ENCODE peak calls at places on chromosomes 16 and 17, in ten cellular contexts. One of them, this sample, is unnamed.

GRCh38 chr17:62126292-62126691 is 61.2 kb upstream of the MED13 start:
- DNase-seq in stimulated activated CD4-positive, alpha-beta T cell treated with anti-CD3 and anti-CD28 coated beads, Interleukin-4, amount 100 ng/mL, for 48 hours: no peak
- DNase-seq in progenitor cell of endocrine pancreas: no peak
- DNase-seq in transverse colon: no peak
- DNase-seq in colonic mucosa: no peak
- DNase-seq in NCI-H446: no peak
- DNase-seq in HL-60: no peak
- DNase-seq in GM12865: no peak
- DNase-seq in T-cell: no peak
- DNase-seq in upper lobe of right lung: no peak
- DNase-seq in this sample: no peak

GRCh38 chr17:67466251-67466650 is 89.2 kb downstream of the PITPNC1 start:
- DNase-seq in T-cell: no peak
- DNase-seq in stimulated activated CD4-positive, alpha-beta T cell treated with anti-CD3 and anti-CD28 coated beads, Interleukin-4, amount 100 ng/mL, for 48 hours: no peak
- DNase-seq in upper lobe of right lung: peak
- DNase-seq in NCI-H446: no peak
- DNase-seq in transverse colon: no peak
- DNase-seq in progenitor cell of endocrine pancreas: no peak
- DNase-seq in colonic mucosa: no peak
- DNase-seq in HL-60: no peak
- DNase-seq in GM12865: peak
- DNase-seq in this sample: no peak

GRCh38 chr17:29136998-29137730 is 43.0 kb downstream of the MYO18A start:
- DNase-seq in transverse colon: no peak
- DNase-seq in upper lobe of right lung: no peak
- DNase-seq in progenitor cell of endocrine pancreas: no peak
- DNase-seq in HL-60: no peak
- DNase-seq in NCI-H446: no peak
- DNase-seq in GM12865: no peak
- DNase-seq in T-cell: no peak
- DNase-seq in stimulated activated CD4-positive, alpha-beta T cell treated with anti-CD3 and anti-CD28 coated beads, Interleukin-4, amount 100 ng/mL, for 48 hours: no peak
- DNase-seq in colonic mucosa: no peak
- DNase-seq in this sample: no peak

GRCh38 chr16:50841081-50841886 is 99.4 kb downstream of the CYLD start:
- DNase-seq in T-cell: peak
- DNase-seq in upper lobe of right lung: no peak
- DNase-seq in transverse colon: no peak
- DNase-seq in HL-60: peak
- DNase-seq in colonic mucosa: no peak
- DNase-seq in NCI-H446: no peak
- DNase-seq in GM12865: peak
- DNase-seq in stimulated activated CD4-positive, alpha-beta T cell treated with anti-CD3 and anti-CD28 coated beads, Interleukin-4, amount 100 ng/mL, for 48 hours: peak
- DNase-seq in progenitor cell of endocrine pancreas: peak
- DNase-seq in this sample: peak

GRCh38 chr16:84861671-84862070 is 41.9 kb downstream of the CRISPLD2 start:
- DNase-seq in colonic mucosa: no peak
- DNase-seq in HL-60: no peak
- DNase-seq in stimulated activated CD4-positive, alpha-beta T cell treated with anti-CD3 and anti-CD28 coated beads, Interleukin-4, amount 100 ng/mL, for 48 hours: no peak
- DNase-seq in transverse colon: no peak
- DNase-seq in GM12865: no peak
- DNase-seq in upper lobe of right lung: no peak
- DNase-seq in progenitor cell of endocrine pancreas: no peak
- DNase-seq in T-cell: no peak
- DNase-seq in NCI-H446: no peak
- DNase-seq in this sample: no peak

GRCh38 chr17:32519769-32520701 is 33.2 kb downstream of the CDK5R1 start:
- DNase-seq in upper lobe of right lung: no peak
- DNase-seq in GM12865: peak
- DNase-seq in stimulated activated CD4-positive, alpha-beta T cell treated with anti-CD3 and anti-CD28 coated beads, Interleukin-4, amount 100 ng/mL, for 48 hours: peak
- DNase-seq in HL-60: no peak
- DNase-seq in NCI-H446: no peak
- DNase-seq in T-cell: peak
- DNase-seq in colonic mucosa: peak
- DNase-seq in transverse colon: peak
- DNase-seq in progenitor cell of endocrine pancreas: no peak
- DNase-seq in this sample: peak

GRCh38 chr16:52976539-52977167 is 76.0 kb downstream of the CHD9NB start:
- DNase-seq in upper lobe of right lung: no peak
- DNase-seq in stimulated activated CD4-positive, alpha-beta T cell treated with anti-CD3 and anti-CD28 coated beads, Interleukin-4, amount 100 ng/mL, for 48 hours: no peak
- DNase-seq in T-cell: no peak
- DNase-seq in progenitor cell of endocrine pancreas: no peak
- DNase-seq in transverse colon: no peak
- DNase-seq in GM12865: peak
- DNase-seq in HL-60: peak
- DNase-seq in NCI-H446: no peak
- DNase-seq in colonic mucosa: no peak
- DNase-seq in this sample: peak

GRCh38 chr17:64180089-64180488 is 50.1 kb upstream of the ERN1 start:
- DNase-seq in NCI-H446: no peak
- DNase-seq in transverse colon: no peak
- DNase-seq in stimulated activated CD4-positive, alpha-beta T cell treated with anti-CD3 and anti-CD28 coated beads, Interleukin-4, amount 100 ng/mL, for 48 hours: no peak
- DNase-seq in colonic mucosa: no peak
- DNase-seq in progenitor cell of endocrine pancreas: no peak
- DNase-seq in T-cell: no peak
- DNase-seq in GM12865: no peak
- DNase-seq in upper lobe of right lung: no peak
- DNase-seq in HL-60: peak
- DNase-seq in this sample: peak

GRCh38 chr16:11618107-11618717 is 31.5 kb upstream of the LITAF start:
- DNase-seq in T-cell: no peak
- DNase-seq in progenitor cell of endocrine pancreas: no peak
- DNase-seq in HL-60: no peak
- DNase-seq in stimulated activated CD4-positive, alpha-beta T cell treated with anti-CD3 and anti-CD28 coated beads, Interleukin-4, amount 100 ng/mL, for 48 hours: no peak
- DNase-seq in GM12865: no peak
- DNase-seq in NCI-H446: no peak
- DNase-seq in colonic mucosa: no peak
- DNase-seq in transverse colon: no peak
- DNase-seq in upper lobe of right lung: no peak
- DNase-seq in this sample: no peak

GRCh38 chr17:32357615-32358014 is 7.7 kb downstream of the ZNF207 start:
- DNase-seq in transverse colon: no peak
- DNase-seq in HL-60: no peak
- DNase-seq in upper lobe of right lung: no peak
- DNase-seq in NCI-H446: no peak
- DNase-seq in T-cell: no peak
- DNase-seq in progenitor cell of endocrine pancreas: no peak
- DNase-seq in GM12865: no peak
- DNase-seq in stimulated activated CD4-positive, alpha-beta T cell treated with anti-CD3 and anti-CD28 coated beads, Interleukin-4, amount 100 ng/mL, for 48 hours: no peak
- DNase-seq in colonic mucosa: no peak
- DNase-seq in this sample: no peak

GRCh38 chr17:46011711-46012505 is 12.9 kb downstream of the STH start:
- DNase-seq in T-cell: no peak
- DNase-seq in NCI-H446: no peak
- DNase-seq in transverse colon: no peak
- DNase-seq in HL-60: no peak
- DNase-seq in progenitor cell of endocrine pancreas: no peak
- DNase-seq in colonic mucosa: no peak
- DNase-seq in GM12865: no peak
- DNase-seq in stimulated activated CD4-positive, alpha-beta T cell treated with anti-CD3 and anti-CD28 coated beads, Interleukin-4, amount 100 ng/mL, for 48 hours: no peak
- DNase-seq in upper lobe of right lung: no peak
- DNase-seq in this sample: no peak

GRCh38 chr16:47565454-47565853 is 104.3 kb downstream of the PHKB start:
- DNase-seq in HL-60: peak
- DNase-seq in upper lobe of right lung: peak
- DNase-seq in transverse colon: peak
- DNase-seq in GM12865: peak
- DNase-seq in colonic mucosa: peak
- DNase-seq in NCI-H446: no peak
- DNase-seq in progenitor cell of endocrine pancreas: no peak
- DNase-seq in stimulated activated CD4-positive, alpha-beta T cell treated with anti-CD3 and anti-CD28 coated beads, Interleukin-4, amount 100 ng/mL, for 48 hours: no peak
- DNase-seq in T-cell: no peak
- DNase-seq in this sample: no peak

GRCh38 chr17:4514206-4514605 is 15.5 kb downstream of the SPNS2 start:
- DNase-seq in stimulated activated CD4-positive, alpha-beta T cell treated with anti-CD3 and anti-CD28 coated beads, Interleukin-4, amount 100 ng/mL, for 48 hours: no peak
- DNase-seq in colonic mucosa: no peak
- DNase-seq in GM12865: no peak
- DNase-seq in upper lobe of right lung: peak
- DNase-seq in HL-60: no peak
- DNase-seq in T-cell: no peak
- DNase-seq in transverse colon: no peak
- DNase-seq in progenitor cell of endocrine pancreas: peak
- DNase-seq in NCI-H446: no peak
- DNase-seq in this sample: no peak

GRCh38 chr17:75738218-75738802 is 17.1 kb downstream of the ITGB4 start:
- DNase-seq in GM12865: peak
- DNase-seq in transverse colon: no peak
- DNase-seq in HL-60: peak
- DNase-seq in NCI-H446: no peak
- DNase-seq in T-cell: no peak
- DNase-seq in stimulated activated CD4-positive, alpha-beta T cell treated with anti-CD3 and anti-CD28 coated beads, Interleukin-4, amount 100 ng/mL, for 48 hours: no peak
- DNase-seq in colonic mucosa: no peak
- DNase-seq in upper lobe of right lung: no peak
- DNase-seq in progenitor cell of endocrine pancreas: no peak
- DNase-seq in this sample: no peak

GRCh38 chr17:41325126-41325525 is 9.6 kb upstream of the KRTAP17-1 start:
- DNase-seq in upper lobe of right lung: no peak
- DNase-seq in GM12865: no peak
- DNase-seq in NCI-H446: no peak
- DNase-seq in progenitor cell of endocrine pancreas: no peak
- DNase-seq in colonic mucosa: no peak
- DNase-seq in HL-60: no peak
- DNase-seq in stimulated activated CD4-positive, alpha-beta T cell treated with anti-CD3 and anti-CD28 coated beads, Interleukin-4, amount 100 ng/mL, for 48 hours: no peak
- DNase-seq in T-cell: no peak
- DNase-seq in transverse colon: no peak
- DNase-seq in this sample: no peak

GRCh38 chr16:19375561-19376158 is 42.0 kb upstream of the TMC5 start:
- DNase-seq in stimulated activated CD4-positive, alpha-beta T cell treated with anti-CD3 and anti-CD28 coated beads, Interleukin-4, amount 100 ng/mL, for 48 hours: peak
- DNase-seq in GM12865: peak
- DNase-seq in progenitor cell of endocrine pancreas: peak
- DNase-seq in NCI-H446: peak
- DNase-seq in transverse colon: peak
- DNase-seq in HL-60: no peak
- DNase-seq in colonic mucosa: peak
- DNase-seq in T-cell: no peak
- DNase-seq in upper lobe of right lung: no peak
- DNase-seq in this sample: peak

GRCh38 chr16:27366687-27367462 is 35.1 kb upstream of the IL21R start:
- DNase-seq in GM12865: peak
- DNase-seq in upper lobe of right lung: peak
- DNase-seq in transverse colon: no peak
- DNase-seq in NCI-H446: no peak
- DNase-seq in stimulated activated CD4-positive, alpha-beta T cell treated with anti-CD3 and anti-CD28 coated beads, Interleukin-4, amount 100 ng/mL, for 48 hours: no peak
- DNase-seq in progenitor cell of endocrine pancreas: no peak
- DNase-seq in T-cell: peak
- DNase-seq in HL-60: no peak
- DNase-seq in colonic mucosa: no peak
- DNase-seq in this sample: no peak

GRCh38 chr17:45261577-45262515 is at the start of gene SPATA32:
- DNase-seq in upper lobe of right lung: peak
- DNase-seq in NCI-H446: no peak
- DNase-seq in stimulated activated CD4-positive, alpha-beta T cell treated with anti-CD3 and anti-CD28 coated beads, Interleukin-4, amount 100 ng/mL, for 48 hours: peak
- DNase-seq in GM12865: peak
- DNase-seq in progenitor cell of endocrine pancreas: peak
- DNase-seq in T-cell: peak
- DNase-seq in HL-60: peak
- DNase-seq in colonic mucosa: peak
- DNase-seq in transverse colon: peak
- DNase-seq in this sample: no peak

GRCh38 chr17:16319969-16320368 is 33.3 kb downstream of the CENPV start:
- DNase-seq in stimulated activated CD4-positive, alpha-beta T cell treated with anti-CD3 and anti-CD28 coated beads, Interleukin-4, amount 100 ng/mL, for 48 hours: no peak
- DNase-seq in HL-60: no peak
- DNase-seq in GM12865: no peak
- DNase-seq in transverse colon: no peak
- DNase-seq in T-cell: no peak
- DNase-seq in NCI-H446: no peak
- DNase-seq in progenitor cell of endocrine pancreas: no peak
- DNase-seq in upper lobe of right lung: no peak
- DNase-seq in colonic mucosa: no peak
- DNase-seq in this sample: no peak

GRCh38 chr17:66650490-66650877 is 184.4 kb upstream of the CACNG5 start:
- DNase-seq in stimulated activated CD4-positive, alpha-beta T cell treated with anti-CD3 and anti-CD28 coated beads, Interleukin-4, amount 100 ng/mL, for 48 hours: no peak
- DNase-seq in progenitor cell of endocrine pancreas: no peak
- DNase-seq in GM12865: no peak
- DNase-seq in T-cell: no peak
- DNase-seq in NCI-H446: no peak
- DNase-seq in upper lobe of right lung: no peak
- DNase-seq in colonic mucosa: no peak
- DNase-seq in transverse colon: no peak
- DNase-seq in HL-60: no peak
- DNase-seq in this sample: no peak

GRCh38 chr17:28735242-28735722 is 6.7 kb downstream of the NEK8 start:
- DNase-seq in colonic mucosa: no peak
- DNase-seq in progenitor cell of endocrine pancreas: no peak
- DNase-seq in stimulated activated CD4-positive, alpha-beta T cell treated with anti-CD3 and anti-CD28 coated beads, Interleukin-4, amount 100 ng/mL, for 48 hours: no peak
- DNase-seq in GM12865: no peak
- DNase-seq in NCI-H446: no peak
- DNase-seq in HL-60: no peak
- DNase-seq in upper lobe of right lung: no peak
- DNase-seq in transverse colon: no peak
- DNase-seq in T-cell: no peak
- DNase-seq in this sample: peak

GRCh38 chr16:47854737-47855136 is 301.1 kb downstream of the ABCC12 start:
- DNase-seq in upper lobe of right lung: no peak
- DNase-seq in colonic mucosa: no peak
- DNase-seq in T-cell: no peak
- DNase-seq in transverse colon: no peak
- DNase-seq in progenitor cell of endocrine pancreas: no peak
- DNase-seq in stimulated activated CD4-positive, alpha-beta T cell treated with anti-CD3 and anti-CD28 coated beads, Interleukin-4, amount 100 ng/mL, for 48 hours: no peak
- DNase-seq in NCI-H446: no peak
- DNase-seq in HL-60: no peak
- DNase-seq in GM12865: no peak
- DNase-seq in this sample: no peak

GRCh38 chr17:45374501-45374900 is 57.7 kb upstream of the MAP3K14 start:
- DNase-seq in progenitor cell of endocrine pancreas: no peak
- DNase-seq in stimulated activated CD4-positive, alpha-beta T cell treated with anti-CD3 and anti-CD28 coated beads, Interleukin-4, amount 100 ng/mL, for 48 hours: no peak
- DNase-seq in colonic mucosa: no peak
- DNase-seq in transverse colon: no peak
- DNase-seq in GM12865: no peak
- DNase-seq in NCI-H446: no peak
- DNase-seq in HL-60: no peak
- DNase-seq in T-cell: no peak
- DNase-seq in upper lobe of right lung: no peak
- DNase-seq in this sample: no peak

GRCh38 chr17:20243524-20243923 is 223.8 kb downstream of the LGALS9B start:
- DNase-seq in progenitor cell of endocrine pancreas: no peak
- DNase-seq in upper lobe of right lung: no peak
- DNase-seq in GM12865: no peak
- DNase-seq in HL-60: no peak
- DNase-seq in stimulated activated CD4-positive, alpha-beta T cell treated with anti-CD3 and anti-CD28 coated beads, Interleukin-4, amount 100 ng/mL, for 48 hours: no peak
- DNase-seq in colonic mucosa: no peak
- DNase-seq in NCI-H446: no peak
- DNase-seq in transverse colon: no peak
- DNase-seq in T-cell: no peak
- DNase-seq in this sample: no peak

GRCh38 chr16:14112539-14112856 is 41.4 kb downstream of the MRTFB start:
- DNase-seq in stimulated activated CD4-positive, alpha-beta T cell treated with anti-CD3 and anti-CD28 coated beads, Interleukin-4, amount 100 ng/mL, for 48 hours: no peak
- DNase-seq in transverse colon: no peak
- DNase-seq in upper lobe of right lung: no peak
- DNase-seq in GM12865: no peak
- DNase-seq in NCI-H446: no peak
- DNase-seq in colonic mucosa: no peak
- DNase-seq in progenitor cell of endocrine pancreas: no peak
- DNase-seq in HL-60: no peak
- DNase-seq in T-cell: no peak
- DNase-seq in this sample: no peak

GRCh38 chr17:73690581-73691135 is 46.4 kb upstream of the SDK2 start:
- DNase-seq in HL-60: no peak
- DNase-seq in T-cell: no peak
- DNase-seq in GM12865: no peak
- DNase-seq in progenitor cell of endocrine pancreas: no peak
- DNase-seq in stimulated activated CD4-positive, alpha-beta T cell treated with anti-CD3 and anti-CD28 coated beads, Interleukin-4, amount 100 ng/mL, for 48 hours: no peak
- DNase-seq in NCI-H446: no peak
- DNase-seq in transverse colon: no peak
- DNase-seq in upper lobe of right lung: no peak
- DNase-seq in colonic mucosa: no peak
- DNase-seq in this sample: no peak

GRCh38 chr16:87063543-87063942 is 253.6 kb downstream of the C16orf95 start:
- DNase-seq in progenitor cell of endocrine pancreas: no peak
- DNase-seq in HL-60: no peak
- DNase-seq in stimulated activated CD4-positive, alpha-beta T cell treated with anti-CD3 and anti-CD28 coated beads, Interleukin-4, amount 100 ng/mL, for 48 hours: no peak
- DNase-seq in GM12865: no peak
- DNase-seq in colonic mucosa: no peak
- DNase-seq in NCI-H446: no peak
- DNase-seq in upper lobe of right lung: no peak
- DNase-seq in transverse colon: no peak
- DNase-seq in T-cell: no peak
- DNase-seq in this sample: no peak

GRCh38 chr16:986411-986810 is 4.8 kb downstream of the SOX8 start:
- DNase-seq in T-cell: no peak
- DNase-seq in GM12865: no peak
- DNase-seq in progenitor cell of endocrine pancreas: no peak
- DNase-seq in NCI-H446: no peak
- DNase-seq in upper lobe of right lung: no peak
- DNase-seq in transverse colon: no peak
- DNase-seq in stimulated activated CD4-positive, alpha-beta T cell treated with anti-CD3 and anti-CD28 coated beads, Interleukin-4, amount 100 ng/mL, for 48 hours: no peak
- DNase-seq in colonic mucosa: no peak
- DNase-seq in HL-60: no peak
- DNase-seq in this sample: no peak

This sample was measured in adipocyte.